ENCODE peak calls at places on chromosomes 7 and 10, in four cellular contexts. V is HepG2, Q is GM12878, X is K562. A is an unnamed sample.

GRCh38 chr7:24442170-24442777 is 131.0 kb upstream of the PALS2 start:
- DNase-seq in V (no peak), X (no peak), Q (no peak), A (no peak)

GRCh38 chr10:92965314-92965713 is 95.3 kb upstream of the CYP26C1 start:
- DNase-seq in X (peak), V (peak), Q (no peak), A (peak)

GRCh38 chr7:94883676-94884075 is 23.7 kb upstream of the PPP1R9A start:
- DNase-seq in X (no peak), Q (no peak), V (no peak), A (no peak)

GRCh38 chr10:77921395-77921794 is 5.2 kb downstream of the DLG5 start:
- DNase-seq in Q (no peak), V (no peak), X (no peak), A (no peak)

GRCh38 chr7:94620703-94621118 is 35.2 kb downstream of the SGCE start:
- DNase-seq in Q (peak), X (no peak), V (peak), A (no peak)

GRCh38 chr10:17847586-17848296 is 38.6 kb downstream of the MRC1 start:
- DNase-seq in X (no peak), V (no peak), Q (no peak), A (peak)

GRCh38 chr10:20091698-20092097 is 275.5 kb downstream of the PLXDC2 start:
- DNase-seq in Q (no peak), X (no peak), V (no peak), A (no peak)

GRCh38 chr7:137847418-137848050 is 760 bp upstream of the DGKI start:
- DNase-seq in X (no peak), Q (peak), V (no peak), A (no peak)

GRCh38 chr7:103972779-103973434 is 16.6 kb downstream of the RELN start:
- DNase-seq in X (no peak), Q (no peak), V (no peak), A (no peak)

GRCh38 chr10:80357000-80357803 is 621 bp downstream of the DYDC2 start:
- DNase-seq in Q (no peak), X (no peak), V (no peak), A (no peak)

GRCh38 chr7:75639893-75640600 is 98.7 kb downstream of the HIP1 start:
- DNase-seq in Q (no peak), X (peak), V (no peak), A (no peak)

GRCh38 chr7:39353615-39354376 is 212.4 kb upstream of the YAE1 start:
- DNase-seq in V (no peak), Q (no peak), X (peak), A (peak)

GRCh38 chr7:130387628-130388403 is 7.5 kb downstream of the CPA1 start:
- DNase-seq in X (no peak), Q (no peak), V (no peak), A (no peak)

GRCh38 chr10:104349623-104350142 is 4.0 kb upstream of the CFAP58 start:
- DNase-seq in Q (peak), X (no peak), V (peak), A (no peak)

GRCh38 chr10:119657725-119658124 is 6.5 kb downstream of the BAG3 start:
- DNase-seq in V (no peak), Q (no peak), X (no peak), A (no peak)

GRCh38 chr10:129309565-129309964 is 157.5 kb upstream of the MGMT start:
- DNase-seq in X (no peak), Q (no peak), V (no peak), A (no peak)

GRCh38 chr7:42924223-42924877 is 7.6 kb downstream of the PSMA2 start:
- DNase-seq in X (no peak), Q (no peak), V (no peak), A (no peak)

GRCh38 chr10:49113741-49114141 is 1.6 kb downstream of the VSTM4 start:
- DNase-seq in X (no peak), Q (no peak), V (no peak), A (no peak)

GRCh38 chr7:120600607-120601006 is 257.3 kb downstream of the TSPAN12 start:
- DNase-seq in V (no peak), Q (no peak), X (no peak), A (no peak)

GRCh38 chr7:156026076-156027002 is 214.1 kb upstream of the SHH start:
- DNase-seq in V (no peak), X (no peak), Q (no peak), A (no peak)

GRCh38 chr7:149296368-149296767 is 34.4 kb downstream of the ZNF783 start:
- DNase-seq in Q (no peak), X (no peak), V (no peak), A (no peak)

GRCh38 chr7:115941703-115942268 is 88.8 kb downstream of the TFEC start:
- DNase-seq in V (no peak), Q (no peak), X (no peak), A (no peak)

GRCh38 chr10:86293323-86293840 is 73.2 kb downstream of the GRID1 start:
- DNase-seq in X (no peak), V (no peak), Q (no peak), A (no peak)

GRCh38 chr7:66282594-66282935 is 77.4 kb downstream of the TPST1 start:
- DNase-seq in X (no peak), Q (no peak), V (no peak), A (no peak)

GRCh38 chr7:30224511-30225031 is 59.8 kb upstream of the ZNRF2 start:
- DNase-seq in V (no peak), X (no peak), Q (peak), A (no peak)

GRCh38 chr7:69615696-69616095 is 17.4 kb downstream of the AUTS2 start:
- DNase-seq in V (no peak), X (no peak), Q (no peak), A (no peak)

GRCh38 chr10:47404446-47404845 is 20.4 kb upstream of the ZNF488 start:
- DNase-seq in X (no peak), V (no peak), Q (no peak), A (no peak)

DNA sequence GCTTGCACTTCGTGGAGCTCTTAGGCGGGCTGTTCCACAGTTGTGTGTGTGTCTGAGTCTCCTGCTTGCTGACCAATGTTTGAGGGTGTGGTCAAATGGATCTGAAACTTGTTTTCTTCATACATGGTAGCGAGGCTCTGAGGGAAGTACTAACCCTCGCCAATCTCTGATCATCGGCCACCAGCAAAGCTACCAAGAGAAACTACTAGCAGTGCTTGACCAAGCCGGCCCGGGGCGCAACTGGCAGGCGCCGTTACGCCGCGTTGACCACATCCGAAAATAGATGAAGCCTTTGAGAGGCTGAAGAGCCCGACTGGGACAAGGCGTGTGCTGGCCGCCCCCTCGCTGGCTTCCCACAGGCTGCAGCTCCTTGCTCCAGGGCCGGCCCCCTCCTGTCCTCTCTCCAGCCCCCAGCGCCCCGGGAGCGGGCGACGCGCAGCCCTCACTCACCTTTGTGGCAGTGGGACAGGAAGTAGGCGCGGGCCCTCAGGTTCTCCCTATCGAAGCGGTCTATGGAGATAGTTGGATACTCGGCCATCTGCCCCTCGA is 370 bp downstream of the DCLRE1C start:
- DNase-seq in Q (peak), V (no peak), X (peak), A (peak)
- TF ChIP-seq FOXM1 in Q (no peak), V (no peak), X (no peak), A (no peak)

DNA sequence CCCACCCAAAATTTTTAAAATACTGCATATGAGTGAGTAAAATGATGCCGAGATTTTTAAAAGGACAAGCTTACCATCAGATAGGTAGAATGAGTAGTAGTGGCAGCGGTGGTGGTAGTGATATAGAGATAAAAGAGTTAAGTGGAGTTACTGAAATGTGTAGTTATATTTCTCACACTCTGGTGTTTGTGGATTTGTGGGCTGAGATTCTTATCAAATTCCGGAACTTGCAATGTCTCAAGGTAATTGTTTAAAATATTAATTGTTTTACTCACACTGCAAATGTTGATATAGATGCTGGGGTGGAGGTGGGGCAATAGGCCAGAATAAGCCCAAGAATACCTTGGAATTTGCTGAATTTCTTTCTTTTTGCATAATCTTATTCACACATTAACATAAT is 12.8 kb upstream of the SGMS1 start:
- DNase-seq in Q (no peak), X (no peak), V (no peak), A (no peak)
- TF ChIP-seq TARDBP in Q (no peak), X (no peak), V (no peak), A (no peak)

GRCh38 chr10:63069318-63069717 is 63.8 kb upstream of the NRBF2 start:
- DNase-seq in Q (no peak), V (no peak), X (no peak), A (no peak)

GRCh38 chr10:63071145-63071544 is 62.0 kb upstream of the NRBF2 start:
- DNase-seq in X (no peak), Q (no peak), V (no peak), A (no peak)

GRCh38 chr10:63068246-63068645 is 64.9 kb upstream of the NRBF2 start:
- DNase-seq in Q (no peak), X (no peak), V (no peak), A (no peak)

GRCh38 chr10:63077800-63078199 is 55.3 kb upstream of the NRBF2 start:
- DNase-seq in V (no peak), Q (no peak), X (no peak), A (no peak)

GRCh38 chr10:63072951-63073350 is 60.2 kb upstream of the NRBF2 start:
- DNase-seq in V (no peak), Q (no peak), X (no peak), A (no peak)
- TF ChIP-seq FOXM1 in V (no peak), Q (no peak), X (no peak), A (no peak)

DNA sequence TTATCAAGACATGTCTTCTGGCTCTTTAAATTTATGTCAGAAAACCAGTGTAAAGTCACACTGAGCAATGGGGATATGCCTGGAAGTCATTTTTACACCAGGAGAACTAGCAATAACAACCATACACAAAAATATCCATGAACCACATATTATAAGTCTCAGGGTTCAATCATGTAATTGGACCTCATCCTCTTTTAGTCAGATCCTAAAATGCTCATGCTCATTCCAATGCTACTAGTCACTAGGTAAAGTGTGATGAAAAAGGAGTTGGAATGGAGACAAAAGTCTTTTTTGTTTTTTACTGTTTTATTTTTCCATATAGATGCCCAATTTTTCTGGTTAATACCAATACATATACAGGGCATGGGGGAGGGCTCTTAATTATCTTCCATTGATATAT is 306.1 kb downstream of the DGKB start:
- DNase-seq in Q (no peak), X (no peak), V (no peak), A (no peak)
- TF ChIP-seq TARDBP in Q (no peak), X (no peak), V (no peak), A (no peak)

GRCh38 chr10:114328278-114328812 is 76.0 kb downstream of the AFAP1L2 start:
- DNase-seq in X (no peak), V (no peak), Q (no peak), A (no peak)
- TF ChIP-seq FOXM1 in X (no peak), V (no peak), Q (no peak), A (no peak)

GRCh38 chr10:125868372-125868975 is 12.6 kb downstream of the DHX32 start:
- DNase-seq in X (peak), Q (no peak), V (peak), A (peak)
- TF ChIP-seq TARDBP in X (no peak), Q (no peak), V (no peak), A (no peak)

GRCh38 chr7:71752171-71752935 is 620.4 kb downstream of the GALNT17 start:
- DNase-seq in Q (no peak), X (peak), V (peak), A (peak)
- TF ChIP-seq FOXM1 in Q (no peak), X (no peak), V (no peak), A (no peak)

GRCh38 chr10:43482319-43483078 is 45.6 kb downstream of the ZNF487 start:
- DNase-seq in Q (no peak), V (no peak), X (no peak), A (no peak)

GRCh38 chr10:43479275-43479674 is 42.4 kb downstream of the ZNF487 start:
- DNase-seq in Q (no peak), V (no peak), X (no peak), A (no peak)
- TF ChIP-seq TARDBP in Q (no peak), V (no peak), X (no peak), A (no peak)

DNA sequence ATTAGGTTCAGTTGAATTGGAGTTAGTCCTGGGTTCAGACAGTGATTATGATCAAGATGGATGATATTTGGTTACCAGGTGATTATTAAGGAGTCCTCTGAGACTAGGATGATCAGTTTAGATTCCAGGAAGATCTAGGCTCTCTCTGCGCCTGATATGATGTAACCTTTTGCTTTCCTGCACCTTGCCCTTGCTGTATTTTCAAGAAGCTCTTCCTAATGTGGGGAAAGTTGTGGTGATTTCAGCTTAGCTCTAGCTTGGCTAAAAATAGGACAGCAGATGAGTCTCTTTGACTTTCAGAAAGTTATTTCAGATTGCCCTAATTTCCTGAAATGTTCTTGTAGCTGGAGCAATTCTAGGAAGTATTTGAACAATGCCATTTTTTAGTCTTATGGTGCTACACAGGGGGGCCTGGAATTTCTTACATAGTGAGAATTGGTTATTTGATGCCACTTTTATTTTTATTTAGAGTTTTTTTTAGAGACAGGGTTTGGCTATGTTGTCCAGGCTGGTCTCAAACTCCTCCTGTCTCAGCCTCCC is 3.8 kb downstream of the LCOR start:
- DNase-seq in X (no peak), V (no peak), Q (no peak), A (no peak)
- TF ChIP-seq FOXM1 in X (no peak), V (no peak), Q (no peak), A (no peak)

DNA sequence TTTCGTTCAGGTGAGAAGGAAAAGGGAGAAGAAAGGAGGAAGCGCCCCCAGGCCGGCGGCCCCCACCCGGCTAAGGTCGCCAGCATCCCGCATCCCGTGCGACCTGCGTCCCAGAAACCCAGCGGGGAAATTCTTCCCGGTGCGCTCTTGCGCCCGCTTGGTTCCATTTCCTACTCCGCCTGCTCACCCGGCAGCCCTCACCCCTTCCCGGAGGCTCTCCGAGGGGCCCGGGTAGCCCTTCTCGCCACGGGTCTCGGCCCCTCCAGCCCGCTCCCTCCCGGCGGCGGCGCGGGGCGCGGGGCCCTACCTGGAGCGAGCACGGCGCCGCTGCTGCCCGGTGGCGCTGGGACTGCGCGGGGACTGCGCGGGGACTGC is at the start of gene PRKCQ:
- DNase-seq in V (no peak), X (no peak), Q (no peak), A (peak)
- TF ChIP-seq TARDBP in V (no peak), X (no peak), Q (no peak), A (no peak)